ENCODE peak calls at places on chromosomes 12 and 14, in eight cellular contexts. A, T, I, E, L, H, R and Y are unnamed samples.

GRCh38 chr14:102155150-102155549 is 15.5 kb downstream of the WDR20 start:
- DNase-seq in A (no peak), T (peak; percentile 67), I (no peak), E (no peak), L (no peak), H (no peak), R (no peak), Y (no peak)

GRCh38 chr14:50774542-50775267 is 56.3 kb downstream of the NIN start:
- DNase-seq in A (no peak), T (peak; percentile 23), I (no peak), E (no peak), L (no peak), H (no peak), R (no peak), Y (no peak)

GRCh38 chr14:72303930-72304329 is 371.7 kb downstream of the RGS6 start:
- DNase-seq in A (no peak), T (no peak), I (no peak), E (no peak), L (no peak), H (no peak), R (no peak), Y (no peak)

GRCh38 chr14:93725002-93725582 is 63.2 kb downstream of the PRIMA1 start:
- DNase-seq in A (peak; percentile 65), T (no peak), I (no peak), E (no peak), L (no peak), H (no peak), R (no peak), Y (peak; percentile 61)

GRCh38 chr12:106248177-106248848 is 493 bp upstream of the CKAP4 start:
- DNase-seq in A (peak; percentile 88), T (peak; percentile 81), I (no peak), E (no peak), L (peak; percentile 90), H (peak; percentile 67), R (peak; percentile 79), Y (no peak)

GRCh38 chr14:59829941-59830734 is 40.4 kb downstream of the RTN1 start:
- DNase-seq in A (no peak), T (no peak), I (no peak), E (no peak), L (no peak), H (no peak), R (no peak), Y (no peak)

GRCh38 chr12:111341426-111342065 is 27.3 kb downstream of the PHETA1 start:
- DNase-seq in A (no peak), T (no peak), I (no peak), E (no peak), L (no peak), H (no peak), R (no peak), Y (no peak)

GRCh38 chr12:121499929-121500793 is 80.7 kb downstream of the KDM2B start:
- DNase-seq in A (peak; percentile 94), T (peak; percentile 59), I (peak; percentile 87), E (peak; percentile 89), L (peak; percentile 87), H (peak; percentile 92), R (peak; percentile 80), Y (peak; percentile 94)

GRCh38 chr12:107325075-107325474 is 231.7 kb upstream of the CRY1 start:
- DNase-seq in A (no peak), T (no peak), I (no peak), E (no peak), L (no peak), H (no peak), R (no peak), Y (no peak)

GRCh38 chr14:70685480-70686197 is 43.9 kb downstream of the TTC9 start:
- DNase-seq in A (no peak), T (peak; percentile 13), I (no peak), E (no peak), L (no peak), H (no peak), R (no peak), Y (no peak)

GRCh38 chr14:22797017-22797917 is 18.0 kb downstream of the SLC7A7 start:
- DNase-seq in A (no peak), T (no peak), I (no peak), E (peak; percentile 70), L (no peak), H (no peak), R (no peak), Y (no peak)
- H3K27ac ChIP-seq in A (no peak overlapping the region), T (no peak overlapping the region), I (no peak overlapping the region), E (no peak overlapping the region), L (peak overlapping the region; percentile 66), H (no peak overlapping the region), R (no peak overlapping the region), Y (no peak overlapping the region)

DNA sequence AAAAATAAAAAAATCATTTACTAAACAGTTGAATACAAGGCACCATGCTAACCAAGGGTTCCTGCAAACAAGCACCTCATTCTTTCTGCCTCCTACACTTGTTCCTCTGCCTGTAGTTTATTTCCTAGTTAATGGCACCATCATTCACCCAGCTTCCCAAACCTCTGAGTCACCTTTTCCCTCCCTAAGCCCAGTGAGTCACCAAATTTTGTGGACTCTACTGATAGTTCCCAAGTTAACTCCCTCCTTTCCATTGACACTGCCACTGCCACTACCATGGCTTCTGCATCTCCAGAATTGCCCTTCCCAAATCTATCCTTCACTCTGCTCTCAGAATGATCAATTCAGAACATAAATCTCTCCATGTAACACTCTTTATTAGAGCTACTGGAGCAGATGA is 2.0 kb upstream of the GARIN2 start:
- DNase-seq in A (no peak), T (peak; percentile 89), I (no peak), E (no peak), L (no peak), H (peak; percentile 72), R (no peak), Y (no peak)
- H3K4me3 ChIP-seq in A (no peak overlapping the region), T (no peak overlapping the region), I (no peak overlapping the region), E (no peak overlapping the region), L (no peak overlapping the region), H (no peak overlapping the region), R (no peak overlapping the region), Y (no peak overlapping the region)

GRCh38 chr12:76614364-76614763 is 54.8 kb upstream of the OSBPL8 start:
- DNase-seq in A (no peak), T (no peak), I (no peak), E (no peak), L (no peak), H (no peak), R (no peak), Y (no peak)
- H3K27ac ChIP-seq in A (no peak overlapping the region), T (no peak overlapping the region), I (no peak overlapping the region), E (no peak overlapping the region), L (no peak overlapping the region), H (no peak overlapping the region), R (no peak overlapping the region), Y (no peak overlapping the region)

GRCh38 chr12:57631566-57632368 is 1.2 kb downstream of the B4GALNT1 start:
- DNase-seq in A (no peak), T (no peak), I (no peak), E (no peak), L (peak; percentile 74), H (no peak), R (no peak), Y (no peak)
- H3K4me3 ChIP-seq in A (peak overlapping the region; percentile 75), T (peak overlapping the region; percentile 43), I (peak overlapping the region; percentile 71), E (peak overlapping the region; percentile 79), L (no peak overlapping the region), H (peak overlapping the region; percentile 83), R (peak overlapping the region; percentile 50), Y (no peak overlapping the region)

GRCh38 chr12:9711664-9712063 is 21.2 kb downstream of the CLECL1 start:
- DNase-seq in A (no peak), T (peak; percentile 16), I (no peak), E (no peak), L (no peak), H (no peak), R (no peak), Y (no peak)
- H3K27ac ChIP-seq in A (no peak overlapping the region), T (no peak overlapping the region), I (no peak overlapping the region), E (no peak overlapping the region), L (no peak overlapping the region), H (no peak overlapping the region), R (no peak overlapping the region), Y (peak overlapping the region; percentile 82)

GRCh38 chr12:72570601-72571000 is 298.4 kb downstream of the TRHDE start:
- DNase-seq in A (no peak), T (no peak), I (peak; percentile 48), E (no peak), L (no peak), H (no peak), R (no peak), Y (no peak)

GRCh38 chr12:72578327-72578726 is 306.2 kb downstream of the TRHDE start:
- DNase-seq in A (no peak), T (no peak), I (no peak), E (no peak), L (no peak), H (no peak), R (no peak), Y (no peak)

GRCh38 chr12:72574138-72574537 is 302.0 kb downstream of the TRHDE start:
- DNase-seq in A (no peak), T (peak; percentile 12), I (no peak), E (no peak), L (no peak), H (no peak), R (no peak), Y (no peak)
- H3K4me3 ChIP-seq in A (no peak overlapping the region), T (no peak overlapping the region), I (no peak overlapping the region), E (no peak overlapping the region), L (no peak overlapping the region), H (no peak overlapping the region), R (no peak overlapping the region), Y (no peak overlapping the region)

GRCh38 chr14:90678420-90678819 is 137.8 kb downstream of the TTC7B start:
- DNase-seq in A (no peak), T (peak; percentile 60), I (no peak), E (no peak), L (no peak), H (no peak), R (no peak), Y (no peak)

GRCh38 chr14:90675399-90675798 is 140.8 kb downstream of the TTC7B start:
- DNase-seq in A (peak; percentile 80), T (peak; percentile 75), I (no peak), E (no peak), L (no peak), H (no peak), R (peak; percentile 18), Y (no peak)

GRCh38 chr14:90676356-90676755 is 139.9 kb downstream of the TTC7B start:
- DNase-seq in A (no peak), T (peak; percentile 32), I (no peak), E (no peak), L (no peak), H (no peak), R (no peak), Y (no peak)

GRCh38 chr14:90677484-90678045 is 138.7 kb downstream of the TTC7B start:
- DNase-seq in A (no peak), T (peak; percentile 79), I (no peak), E (no peak), L (no peak), H (no peak), R (no peak), Y (no peak)

GRCh38 chr14:90676859-90677258 is 139.4 kb downstream of the TTC7B start:
- DNase-seq in A (no peak), T (peak; percentile 66), I (no peak), E (no peak), L (no peak), H (no peak), R (no peak), Y (no peak)
- H3K27ac ChIP-seq in A (peak overlapping the region; percentile 45), T (no peak overlapping the region), I (no peak overlapping the region), E (no peak overlapping the region), L (no peak overlapping the region), H (no peak overlapping the region), R (no peak overlapping the region), Y (no peak overlapping the region)

DNA sequence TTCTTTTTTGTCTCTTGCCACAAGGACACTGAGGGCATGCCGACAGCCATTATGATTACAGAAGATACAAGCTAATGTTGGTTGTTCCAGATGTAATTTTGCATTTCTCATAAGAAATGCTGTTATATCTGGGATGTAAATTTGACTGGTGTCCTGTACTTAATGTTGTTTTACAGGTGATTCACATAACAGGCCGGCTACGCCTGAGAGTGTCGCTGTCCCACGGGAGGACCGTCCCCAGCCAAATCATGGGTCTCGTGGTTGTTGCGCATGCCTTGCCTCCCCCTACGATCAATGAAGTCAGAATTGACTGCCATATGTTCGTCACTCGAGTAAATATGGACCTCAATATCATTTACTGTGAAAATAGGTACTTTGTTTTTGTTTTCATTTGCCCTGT is 176.7 kb downstream of the EGLN3 start:
- DNase-seq in A (no peak), T (no peak), I (peak; percentile 96), E (no peak), L (no peak), H (no peak), R (no peak), Y (no peak)
- H3K4me3 ChIP-seq in A (no peak overlapping the region), T (no peak overlapping the region), I (peak overlapping the region; percentile 37), E (no peak overlapping the region), L (no peak overlapping the region), H (no peak overlapping the region), R (no peak overlapping the region), Y (no peak overlapping the region)